ENCODE peak calls at places on chromosomes 12 and 14, in eight cellular contexts. A, I, U, M, T, L, E and N are unnamed samples.

GRCh38 chr12:120157678-120158077 is 36.8 kb downstream of the GCN1 start:
- DNase-seq in A (no peak), I (no peak), U (no peak), M (no peak), T (no peak), L (no peak), E (no peak), N (no peak)

GRCh38 chr12:109120095-109120494 is 3.7 kb downstream of the ACACB start:
- DNase-seq in A (no peak), I (no peak), U (no peak), M (no peak), T (no peak), L (no peak), E (no peak), N (no peak)

GRCh38 chr12:93616584-93617101 is 44.2 kb downstream of the SOCS2 start:
- DNase-seq in A (no peak), I (no peak), U (no peak), M (peak), T (no peak), L (peak), E (no peak), N (no peak)

GRCh38 chr12:114679942-114680341 is 4.0 kb downstream of the TBX3 start:
- DNase-seq in A (no peak), I (no peak), U (no peak), M (no peak), T (no peak), L (no peak), E (no peak), N (no peak)

GRCh38 chr12:79778802-79779201 is 88.0 kb upstream of the PAWR start:
- DNase-seq in A (no peak), I (no peak), U (no peak), M (no peak), T (no peak), L (no peak), E (no peak), N (no peak)

GRCh38 chr12:27436768-27437167 is 9.8 kb upstream of the SMCO2 start:
- DNase-seq in A (no peak), I (no peak), U (no peak), M (no peak), T (no peak), L (no peak), E (no peak), N (no peak)

GRCh38 chr12:34398366-34398705 is 376.0 kb downstream of the ALG10 start:
- DNase-seq in A (no peak), I (peak), U (no peak), M (no peak), T (no peak), L (no peak), E (no peak), N (peak)

GRCh38 chr12:91551927-91552326 is 369.3 kb upstream of the DCN start:
- DNase-seq in A (no peak), I (no peak), U (no peak), M (no peak), T (no peak), L (no peak), E (no peak), N (no peak)

GRCh38 chr14:37598085-37598972 is 2.9 kb downstream of the TTC6 start:
- DNase-seq in A (no peak), I (no peak), U (no peak), M (no peak), T (no peak), L (no peak), E (peak), N (no peak)

GRCh38 chr12:89343127-89343526 is 9.2 kb downstream of the DUSP6 start:
- DNase-seq in A (no peak), I (peak), U (no peak), M (no peak), T (no peak), L (peak), E (no peak), N (no peak)

GRCh38 chr14:63367742-63368364 is 49.1 kb upstream of the GPHB5 start:
- DNase-seq in A (no peak), I (no peak), U (no peak), M (no peak), T (no peak), L (no peak), E (no peak), N (no peak)

GRCh38 chr14:104690266-104690711 is 871 bp downstream of the INF2 start:
- DNase-seq in A (no peak), I (no peak), U (no peak), M (no peak), T (no peak), L (no peak), E (no peak), N (no peak)

GRCh38 chr14:55957950-55958349 is 160.3 kb upstream of the PELI2 start:
- DNase-seq in A (no peak), I (no peak), U (no peak), M (no peak), T (no peak), L (no peak), E (no peak), N (no peak)

GRCh38 chr12:46785413-46785812 is 40.4 kb downstream of the SLC38A4 start:
- DNase-seq in A (no peak), I (no peak), U (no peak), M (no peak), T (no peak), L (no peak), E (no peak), N (no peak)

GRCh38 chr12:71685961-71686657 is at the start of gene TMEM19:
- DNase-seq in A (peak), I (peak), U (peak), M (peak), T (peak), L (peak), E (peak), N (peak)